ENCODE peak calls at places on chromosomes 13 and 19, in nine cellular contexts. D, X, I, V, G, M, A, H and Q are unnamed samples.

GRCh38 chr13:54934121-54934520 is 1905.5 kb downstream of the OLFM4 start:
- DNase-seq in D (no peak), X (no peak), I (no peak), V (no peak), G (no peak), M (no peak), A (no peak), H (no peak), Q (no peak)

GRCh38 chr19:41844601-41845000 is at the start of gene LYPD4:
- DNase-seq in D (no peak), X (no peak), I (no peak), V (no peak), G (no peak), M (no peak), A (no peak), H (no peak), Q (no peak)

GRCh38 chr13:65762015-65762414 is 1468.1 kb downstream of the PCDH9 start:
- DNase-seq in D (no peak), X (no peak), I (no peak), V (no peak), G (no peak), M (no peak), A (no peak), H (no peak), Q (no peak)

GRCh38 chr19:10431254-10431942 is 11.1 kb downstream of the PDE4A start:
- DNase-seq in D (peak), X (no peak), I (peak), V (no peak), G (no peak), M (peak), A (no peak), H (no peak), Q (no peak)

GRCh38 chr13:114054830-114055439 is 77.5 kb downstream of the RASA3 start:
- DNase-seq in D (no peak), X (no peak), I (no peak), V (peak), G (no peak), M (peak), A (no peak), H (no peak), Q (no peak)

GRCh38 chr19:7507884-7508283 is 8.0 kb upstream of the ZNF358 start:
- DNase-seq in D (no peak), X (peak), I (peak), V (peak), G (no peak), M (peak), A (peak), H (peak), Q (no peak)

GRCh38 chr19:11145147-11145924 is 10.2 kb downstream of the SPC24 start:
- DNase-seq in D (no peak), X (no peak), I (no peak), V (no peak), G (no peak), M (no peak), A (no peak), H (no peak), Q (no peak)

GRCh38 chr13:107678075-107678689 is 537.2 kb downstream of the LIG4 start:
- DNase-seq in D (no peak), X (no peak), I (peak), V (no peak), G (no peak), M (no peak), A (no peak), H (no peak), Q (no peak)

GRCh38 chr19:36999313-36999712 is 78.9 kb upstream of the ZNF420 start:
- DNase-seq in D (no peak), X (no peak), I (no peak), V (no peak), G (no peak), M (no peak), A (no peak), H (no peak), Q (no peak)

GRCh38 chr13:113162783-113163685 is 4.6 kb downstream of the PROZ start:
- DNase-seq in D (no peak), X (no peak), I (no peak), V (no peak), G (no peak), M (peak), A (no peak), H (no peak), Q (no peak)

GRCh38 chr13:84096221-84096620 is 213.9 kb upstream of the SLITRK1 start:
- DNase-seq in D (no peak), X (no peak), I (no peak), V (no peak), G (no peak), M (no peak), A (no peak), H (peak), Q (no peak)

GRCh38 chr13:105346141-105346766 is 1189.2 kb downstream of the EFNB2 start:
- DNase-seq in D (no peak), X (no peak), I (peak), V (no peak), G (no peak), M (no peak), A (no peak), H (peak), Q (no peak)

GRCh38 chr19:15315101-15315500 is 17.2 kb downstream of the BRD4 start:
- DNase-seq in D (no peak), X (no peak), I (peak), V (no peak), G (no peak), M (no peak), A (no peak), H (no peak), Q (no peak)

GRCh38 chr19:35513975-35514809 is 743 bp upstream of the DMKN start:
- DNase-seq in D (no peak), X (no peak), I (peak), V (no peak), G (no peak), M (no peak), A (no peak), H (no peak), Q (no peak)

GRCh38 chr13:86862137-86862536 is 809.0 kb upstream of the SLITRK5 start:
- DNase-seq in D (no peak), X (no peak), I (no peak), V (no peak), G (no peak), M (peak), A (no peak), H (no peak), Q (no peak)

GRCh38 chr13:64753606-64754005 is 2476.5 kb downstream of the PCDH9 start:
- DNase-seq in D (no peak), X (no peak), I (no peak), V (no peak), G (no peak), M (no peak), A (no peak), H (no peak), Q (no peak)

GRCh38 chr19:18428837-18429674 is 8.9 kb downstream of the ISYNA1 start:
- DNase-seq in D (peak), X (peak), I (peak), V (peak), G (peak), M (peak), A (peak), H (peak), Q (peak)

GRCh38 chr19:19533826-19534225 is 4.2 kb upstream of the CILP2 start:
- DNase-seq in D (no peak), X (no peak), I (no peak), V (no peak), G (no peak), M (no peak), A (no peak), H (no peak), Q (no peak)

GRCh38 chr19:1626417-1627010 is 21.3 kb upstream of the UQCR11 start:
- DNase-seq in D (no peak), X (no peak), I (no peak), V (no peak), G (no peak), M (no peak), A (no peak), H (no peak), Q (no peak)

GRCh38 chr13:106919093-106919492 is 351.2 kb upstream of the ARGLU1 start:
- DNase-seq in D (no peak), X (no peak), I (peak), V (no peak), G (no peak), M (no peak), A (no peak), H (no peak), Q (no peak)

GRCh38 chr13:113629814-113630213 is 28.2 kb downstream of the ATP4B start:
- DNase-seq in D (no peak), X (no peak), I (no peak), V (no peak), G (no peak), M (peak), A (no peak), H (no peak), Q (no peak)

GRCh38 chr19:44620667-44621066 is 7.3 kb downstream of the IGSF23 start:
- DNase-seq in D (no peak), X (no peak), I (peak), V (no peak), G (no peak), M (no peak), A (no peak), H (no peak), Q (no peak)

GRCh38 chr19:5205388-5205787 is 135.2 kb downstream of the PTPRS start:
- DNase-seq in D (no peak), X (no peak), I (no peak), V (no peak), G (no peak), M (no peak), A (no peak), H (no peak), Q (no peak)

GRCh38 chr13:78679329-78679728 is 20.4 kb upstream of the OBI1 start:
- DNase-seq in D (no peak), X (no peak), I (peak), V (no peak), G (no peak), M (no peak), A (no peak), H (no peak), Q (no peak)

GRCh38 chr19:3054972-3055740 is 7.1 kb downstream of the TLE5 start:
- DNase-seq in D (no peak), X (no peak), I (peak), V (no peak), G (peak), M (no peak), A (no peak), H (peak), Q (no peak)

GRCh38 chr19:12872941-12873890 is 8.0 kb downstream of the DNASE2 start:
- DNase-seq in D (peak), X (no peak), I (peak), V (no peak), G (peak), M (no peak), A (peak), H (peak), Q (peak)